ENCODE peak calls at places on chromosomes 5 and 9, in six cellular contexts. B, C, X, D, V and J are unnamed samples.

GRCh38 chr9:93417538-93417937 is 33.9 kb upstream of the FAM120A start:
- DNase-seq in B (no peak), C (no peak), X (no peak), D (no peak), V (no peak), J (no peak)

GRCh38 chr9:100498592-100498991 is 25.6 kb downstream of the TMEFF1 start:
- DNase-seq in B (no peak), C (no peak), X (peak; percentile 16), D (no peak), V (no peak), J (no peak)

GRCh38 chr9:131625848-131626670 is 80.7 kb downstream of the PRRT1B start:
- DNase-seq in B (no peak), C (no peak), X (no peak), D (no peak), V (no peak), J (no peak)

GRCh38 chr5:143086851-143087637 is 316.4 kb downstream of the NR3C1 start:
- DNase-seq in B (peak; percentile 35), C (no peak), X (peak; percentile 70), D (peak; percentile 68), V (no peak), J (peak; percentile 80)

GRCh38 chr5:10524376-10525123 is 39.3 kb upstream of the ANKRD33B start:
- DNase-seq in B (no peak), C (no peak), X (peak; percentile 68), D (peak; percentile 99), V (peak; percentile 36), J (peak; percentile 93)

GRCh38 chr5:124655943-124656459 is 90.4 kb downstream of the ZNF608 start:
- DNase-seq in B (no peak), C (peak; percentile 48), X (peak; percentile 79), D (peak; percentile 79), V (peak; percentile 89), J (peak; percentile 38)

GRCh38 chr5:141186897-141187512 is at the start of gene PCDHB9:
- DNase-seq in B (peak; percentile 86), C (no peak), X (peak; percentile 79), D (no peak), V (no peak), J (no peak)

GRCh38 chr5:2163940-2164490 is 281.3 kb upstream of the IRX4 start:
- DNase-seq in B (peak; percentile 44), C (no peak), X (no peak), D (no peak), V (no peak), J (no peak)

GRCh38 chr9:69411931-69412740 is 87.1 kb downstream of the ENTREP1 start:
- DNase-seq in B (peak; percentile 20), C (no peak), X (no peak), D (no peak), V (no peak), J (no peak)

GRCh38 chr9:133981958-133982681 is 10.0 kb downstream of the VAV2 start:
- DNase-seq in B (peak; percentile 30), C (no peak), X (no peak), D (no peak), V (no peak), J (no peak)

GRCh38 chr9:89622933-89623861 is 18.4 kb downstream of the GADD45G start:
- DNase-seq in B (no peak), C (no peak), X (no peak), D (no peak), V (no peak), J (no peak)

GRCh38 chr5:119373449-119373858 is 17.6 kb downstream of the TNFAIP8 start:
- DNase-seq in B (no peak), C (no peak), X (no peak), D (no peak), V (no peak), J (no peak)

GRCh38 chr9:37191403-37192089 is 71.2 kb downstream of the ZCCHC7 start:
- DNase-seq in B (peak; percentile 37), C (no peak), X (no peak), D (no peak), V (no peak), J (no peak)

GRCh38 chr5:41447761-41448510 is 62.5 kb downstream of the PLCXD3 start:
- DNase-seq in B (no peak), C (no peak), X (no peak), D (no peak), V (no peak), J (no peak)

GRCh38 chr9:97398999-97399758 is 12.7 kb upstream of the TDRD7 start:
- DNase-seq in B (peak; percentile 85), C (peak; percentile 74), X (peak; percentile 66), D (peak; percentile 87), V (peak; percentile 94), J (no peak)

GRCh38 chr5:84273517-84273883 is 111.2 kb downstream of the EDIL3 start:
- DNase-seq in B (no peak), C (no peak), X (no peak), D (no peak), V (no peak), J (no peak)

GRCh38 chr5:135745897-135746500 is 88.5 kb upstream of the SLC25A48 start:
- DNase-seq in B (peak; percentile 51), C (no peak), X (no peak), D (no peak), V (no peak), J (no peak)

GRCh38 chr5:112795944-112796678 is 58.4 kb downstream of the APC start:
- DNase-seq in B (peak; percentile 25), C (no peak), X (peak; percentile 21), D (no peak), V (no peak), J (no peak)

GRCh38 chr5:112794410-112794809 is 56.7 kb downstream of the APC start:
- DNase-seq in B (no peak), C (no peak), X (no peak), D (no peak), V (no peak), J (no peak)

GRCh38 chr5:112800901-112801300 is 60.2 kb upstream of the SRP19 start:
- DNase-seq in B (no peak), C (no peak), X (no peak), D (no peak), V (no peak), J (no peak)

GRCh38 chr5:112795342-112795741 is 57.7 kb downstream of the APC start:
- DNase-seq in B (peak; percentile 48), C (no peak), X (no peak), D (no peak), V (no peak), J (no peak)

DNA sequence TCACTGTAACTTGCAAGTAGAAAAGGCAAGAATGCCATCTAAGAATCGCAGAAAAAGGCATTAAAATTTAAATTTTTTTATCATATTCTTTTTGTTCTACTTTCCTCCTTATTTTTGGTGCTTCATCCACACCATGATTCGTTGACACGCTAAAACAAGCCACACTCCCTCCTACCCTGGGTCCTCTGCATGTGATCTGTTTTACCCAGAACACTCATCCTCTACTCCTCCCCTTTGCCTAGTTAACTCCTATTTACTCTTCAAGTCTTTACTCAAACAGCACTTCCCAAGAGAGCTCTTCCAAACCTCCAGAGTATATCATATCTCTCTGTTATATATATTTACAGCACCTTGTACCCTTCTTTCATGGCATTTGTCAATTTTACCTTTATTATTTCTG is 61.4 kb upstream of the SRP19 start:
- DNase-seq in B (no peak), C (no peak), X (no peak), D (no peak), V (no peak), J (no peak)
- H3K36me3 ChIP-seq in B (no peaks in the 10 kb centered on the region), C (peaks cover 5% of the 10 kb centered on the region), X (peaks cover 51% of the 10 kb centered on the region), D (peaks cover 58% of the 10 kb centered on the region), V (no peaks in the 10 kb centered on the region), J (no peaks in the 10 kb centered on the region)

GRCh38 chr9:34242830-34243229 is 64.0 kb downstream of the UBAP1 start:
- DNase-seq in B (no peak), C (no peak), X (no peak), D (no peak), V (no peak), J (no peak)

GRCh38 chr9:34240021-34240420 is 61.2 kb downstream of the UBAP1 start:
- DNase-seq in B (peak; percentile 44), C (no peak), X (no peak), D (no peak), V (no peak), J (no peak)

GRCh38 chr9:34233691-34234090 is 54.8 kb downstream of the UBAP1 start:
- DNase-seq in B (no peak), C (no peak), X (peak; percentile 43), D (no peak), V (no peak), J (no peak)

DNA sequence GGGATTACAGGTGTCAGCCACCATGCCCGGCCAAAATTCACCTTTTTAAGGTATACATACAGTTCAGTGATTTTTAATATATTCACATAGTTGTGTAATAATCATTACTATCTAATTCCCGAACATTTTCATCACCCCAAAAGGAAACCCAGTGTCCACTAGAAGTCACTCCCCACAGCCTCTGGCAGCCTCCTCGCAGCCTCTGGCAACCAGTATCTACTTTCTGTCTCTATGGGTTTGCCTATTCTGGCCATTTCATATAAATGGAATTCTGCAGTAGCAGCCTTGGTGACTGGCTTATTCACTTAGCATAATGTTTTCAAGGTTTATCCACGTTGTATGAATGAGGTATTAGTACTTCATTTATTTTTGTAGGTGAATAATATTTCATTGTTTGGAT is 59.0 kb downstream of the UBAP1 start:
- DNase-seq in B (no peak), C (no peak), X (no peak), D (no peak), V (no peak), J (no peak)
- H3K36me3 ChIP-seq in B (peaks cover 13% of the 10 kb centered on the region), C (peaks cover 23% of the 10 kb centered on the region), X (peaks cover 68% of the 10 kb centered on the region), D (peaks cover 5% of the 10 kb centered on the region), V (no peaks in the 10 kb centered on the region), J (peaks cover 14% of the 10 kb centered on the region)

DNA sequence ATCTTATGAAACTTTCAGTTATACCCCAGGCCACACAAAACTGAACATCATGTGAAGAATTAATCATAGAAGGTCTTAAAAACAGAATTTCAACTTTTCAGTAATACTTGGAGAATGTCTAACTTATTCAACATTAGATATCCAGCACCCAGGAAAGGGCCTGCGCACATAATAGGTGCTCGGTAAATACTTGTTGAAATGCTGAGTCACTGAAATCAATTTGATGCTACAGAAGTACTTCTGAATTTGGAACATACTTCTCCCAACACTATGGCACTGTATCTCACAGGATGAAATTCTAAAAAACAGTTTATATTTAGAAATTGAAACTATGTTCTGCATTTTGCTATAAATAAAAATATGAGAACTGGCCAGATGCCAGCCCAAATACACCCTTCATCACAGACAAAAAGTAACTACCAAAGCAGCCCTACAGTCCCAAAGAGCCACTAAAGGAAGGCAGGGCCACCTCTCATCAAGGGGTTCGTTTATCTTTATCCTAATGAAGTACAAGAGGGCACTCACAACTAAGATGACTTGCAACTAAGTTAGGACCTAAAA is 26.5 kb downstream of the MRPS27 start:
- DNase-seq in B (no peak), C (no peak), X (no peak), D (no peak), V (no peak), J (no peak)
- H3K36me3 ChIP-seq in B (peaks cover 4% of the 10 kb centered on the region), C (peaks cover 11% of the 10 kb centered on the region), X (peaks cover 20% of the 10 kb centered on the region), D (peaks cover 72% of the 10 kb centered on the region), V (no peaks in the 10 kb centered on the region), J (peaks cover 3% of the 10 kb centered on the region)

DNA sequence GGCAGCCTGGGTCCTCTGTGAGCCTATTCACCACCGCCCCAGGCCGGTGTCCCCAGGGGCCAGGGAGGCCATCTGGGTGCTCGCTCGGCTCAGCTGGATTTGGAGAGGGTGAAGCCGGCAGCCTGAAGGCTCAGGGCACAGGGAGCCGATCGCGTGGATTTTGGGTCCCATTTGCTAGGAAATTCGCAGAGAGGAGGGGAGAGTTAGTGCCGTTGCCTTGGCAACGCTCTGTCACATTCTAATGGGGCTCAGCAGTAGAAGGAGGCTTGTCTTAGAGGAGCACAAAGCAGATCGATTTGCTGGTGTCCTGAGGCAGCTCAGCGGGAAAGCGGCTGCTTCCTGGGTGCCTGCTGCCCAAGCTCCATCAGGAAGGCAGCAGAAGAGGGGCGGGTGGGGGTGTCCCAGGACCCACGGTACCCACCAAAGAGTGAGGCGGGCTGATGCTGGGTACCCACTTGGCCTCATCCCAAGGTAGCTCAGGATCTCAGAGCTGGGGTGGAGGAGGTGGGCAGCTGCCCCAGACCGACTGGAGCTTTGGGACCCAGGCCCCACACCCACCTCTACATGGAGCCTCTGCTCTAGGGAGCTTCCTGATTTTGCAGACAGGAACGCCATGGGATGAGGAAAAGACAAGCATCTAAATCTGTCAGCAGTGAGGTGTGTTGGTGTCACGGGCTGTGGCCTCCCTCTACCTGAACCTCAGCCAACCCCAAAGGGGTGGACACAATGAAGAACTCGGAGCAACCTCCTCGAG is 17.1 kb upstream of the OLFM1 start:
- DNase-seq in B (peak; percentile 48), C (no peak), X (no peak), D (no peak), V (peak; percentile 33), J (no peak)
- H3K36me3 ChIP-seq in B (no peaks in the 10 kb centered on the region), C (no peaks in the 10 kb centered on the region), X (no peaks in the 10 kb centered on the region), D (no peaks in the 10 kb centered on the region), V (no peaks in the 10 kb centered on the region), J (no peaks in the 10 kb centered on the region)